ENCODE peak calls at places on chromosomes 12 and 14, in seven cellular contexts. R is adipocyte; F is myocyte; J is activated CD4-positive, alpha-beta T cell treated with anti-CD3 and anti-CD28 coated beads, Interleukin-2, amount 50 U/mL, for 1 hour; E is thoracic aorta; U is dorsolateral prefrontal cortex; W is NCI-H2227 treated with DMSO at 0.1 percent for 48 hours. O is an unnamed sample.

GRCh38 chr12:65925626-65926025 is 101.3 kb downstream of the HMGA2 start:
- DNase-seq in E (no peak), R (no peak), W (no peak), J (no peak), F (no peak), U (no peak), O (no peak)

GRCh38 chr12:94644622-94645021 is 5.7 kb downstream of the TMCC3 start:
- DNase-seq in W (no peak), J (no peak), R (peak), F (peak), U (no peak), E (no peak), O (peak)

GRCh38 chr14:103366741-103367140 is 18.5 kb upstream of the MARK3 start:
- DNase-seq in U (no peak), E (no peak), R (no peak), F (no peak), J (no peak), W (no peak), O (no peak)

GRCh38 chr12:29070309-29070708 is 78.8 kb upstream of the FAR2 start:
- DNase-seq in E (no peak), F (no peak), J (no peak), U (no peak), W (no peak), R (no peak), O (no peak)

GRCh38 chr12:25376392-25376791 is 125.7 kb upstream of the KRAS start:
- DNase-seq in F (no peak), W (no peak), U (no peak), J (no peak), R (no peak), E (no peak), O (no peak)

GRCh38 chr14:81193924-81194633 is 26.7 kb downstream of the GTF2A1 start:
- DNase-seq in U (no peak), J (no peak), E (no peak), W (no peak), R (no peak), F (no peak), O (peak)

GRCh38 chr14:105419305-105420091 is at the start of gene MTA1:
- DNase-seq in W (peak), E (no peak), R (peak), F (peak), U (no peak), J (peak), O (peak)

GRCh38 chr12:55933158-55933798 is 2.3 kb downstream of the DGKA start:
- DNase-seq in U (no peak), F (peak), R (peak), J (no peak), W (no peak), E (no peak), O (no peak)

GRCh38 chr12:113473400-113473799 is 1.7 kb upstream of the LHX5 start:
- DNase-seq in E (no peak), W (no peak), F (no peak), J (no peak), R (no peak), U (no peak), O (no peak)

GRCh38 chr12:6450091-6450868 is 1.6 kb upstream of the TAPBPL start:
- DNase-seq in F (peak), W (no peak), J (no peak), U (no peak), E (no peak), R (peak), O (no peak)

GRCh38 chr12:56190695-56191155 is 1.4 kb upstream of the SMARCC2 start:
- DNase-seq in R (peak), U (no peak), E (no peak), F (no peak), J (no peak), W (no peak), O (no peak)

O was measured in choroid plexus epithelial cell.